ENCODE peak calls at places on chromosome 9, in nine cellular contexts. One of them, this sample, is unnamed.

GRCh38 chr9:84997472-84997871 is 327.9 kb downstream of the NTRK2 start:
- DNase-seq in nephron progenitor cell: no peak
- DNase-seq in stimulated activated CD8-positive, alpha-beta memory T cell treated with anti-CD3 and anti-CD28 coated beads, Interleukin-12 subunit alpha, Interleukin-12 subunit beta, amount 100 ng/mL, for 1 hour: no peak
- DNase-seq in Daoy: no peak
- DNase-seq in GM13977: no peak
- DNase-seq in stimulated activated CD4-positive, alpha-beta T cell treated with anti-CD3 and anti-CD28 coated beads, Interleukin-15, amount 100 ng/mL, for 48 hours: no peak
- DNase-seq in neural crest cell: no peak
- DNase-seq in lower lobe of right lung: no peak
- DNase-seq in HFF-Myc: no peak
- DNase-seq in this sample: no peak

GRCh38 chr9:82923410-82924242 is 139.3 kb downstream of the RASEF start:
- DNase-seq in nephron progenitor cell: peak
- DNase-seq in stimulated activated CD8-positive, alpha-beta memory T cell treated with anti-CD3 and anti-CD28 coated beads, Interleukin-12 subunit alpha, Interleukin-12 subunit beta, amount 100 ng/mL, for 1 hour: no peak
- DNase-seq in Daoy: peak
- DNase-seq in GM13977: no peak
- DNase-seq in stimulated activated CD4-positive, alpha-beta T cell treated with anti-CD3 and anti-CD28 coated beads, Interleukin-15, amount 100 ng/mL, for 48 hours: no peak
- DNase-seq in neural crest cell: no peak
- DNase-seq in lower lobe of right lung: no peak
- DNase-seq in HFF-Myc: no peak
- DNase-seq in this sample: no peak

GRCh38 chr9:93600504-93600903 is 24.1 kb downstream of the PHF2 start:
- DNase-seq in nephron progenitor cell: no peak
- DNase-seq in stimulated activated CD8-positive, alpha-beta memory T cell treated with anti-CD3 and anti-CD28 coated beads, Interleukin-12 subunit alpha, Interleukin-12 subunit beta, amount 100 ng/mL, for 1 hour: no peak
- DNase-seq in Daoy: peak
- DNase-seq in GM13977: no peak
- DNase-seq in stimulated activated CD4-positive, alpha-beta T cell treated with anti-CD3 and anti-CD28 coated beads, Interleukin-15, amount 100 ng/mL, for 48 hours: no peak
- DNase-seq in neural crest cell: no peak
- DNase-seq in lower lobe of right lung: no peak
- DNase-seq in HFF-Myc: no peak
- DNase-seq in this sample: no peak

GRCh38 chr9:36189978-36190377 is 743 bp upstream of the CLTA start:
- DNase-seq in nephron progenitor cell: no peak
- DNase-seq in stimulated activated CD8-positive, alpha-beta memory T cell treated with anti-CD3 and anti-CD28 coated beads, Interleukin-12 subunit alpha, Interleukin-12 subunit beta, amount 100 ng/mL, for 1 hour: no peak
- DNase-seq in Daoy: peak
- DNase-seq in GM13977: no peak
- DNase-seq in stimulated activated CD4-positive, alpha-beta T cell treated with anti-CD3 and anti-CD28 coated beads, Interleukin-15, amount 100 ng/mL, for 48 hours: no peak
- DNase-seq in neural crest cell: no peak
- DNase-seq in lower lobe of right lung: no peak
- DNase-seq in HFF-Myc: no peak
- DNase-seq in this sample: no peak

GRCh38 chr9:7094052-7094451 is 336.3 kb downstream of the KDM4C start:
- DNase-seq in nephron progenitor cell: no peak
- DNase-seq in stimulated activated CD8-positive, alpha-beta memory T cell treated with anti-CD3 and anti-CD28 coated beads, Interleukin-12 subunit alpha, Interleukin-12 subunit beta, amount 100 ng/mL, for 1 hour: no peak
- DNase-seq in Daoy: no peak
- DNase-seq in GM13977: no peak
- DNase-seq in stimulated activated CD4-positive, alpha-beta T cell treated with anti-CD3 and anti-CD28 coated beads, Interleukin-15, amount 100 ng/mL, for 48 hours: no peak
- DNase-seq in neural crest cell: no peak
- DNase-seq in lower lobe of right lung: no peak
- DNase-seq in HFF-Myc: no peak
- DNase-seq in this sample: no peak

GRCh38 chr9:22238809-22239684 is 207.6 kb upstream of the DMRTA1 start:
- DNase-seq in nephron progenitor cell: no peak
- DNase-seq in stimulated activated CD8-positive, alpha-beta memory T cell treated with anti-CD3 and anti-CD28 coated beads, Interleukin-12 subunit alpha, Interleukin-12 subunit beta, amount 100 ng/mL, for 1 hour: no peak
- DNase-seq in Daoy: no peak
- DNase-seq in GM13977: no peak
- DNase-seq in stimulated activated CD4-positive, alpha-beta T cell treated with anti-CD3 and anti-CD28 coated beads, Interleukin-15, amount 100 ng/mL, for 48 hours: no peak
- DNase-seq in neural crest cell: no peak
- DNase-seq in lower lobe of right lung: no peak
- DNase-seq in HFF-Myc: no peak
- DNase-seq in this sample: no peak

GRCh38 chr9:135718616-135719015 is 16.6 kb downstream of the KCNT1 start:
- DNase-seq in nephron progenitor cell: no peak
- DNase-seq in stimulated activated CD8-positive, alpha-beta memory T cell treated with anti-CD3 and anti-CD28 coated beads, Interleukin-12 subunit alpha, Interleukin-12 subunit beta, amount 100 ng/mL, for 1 hour: no peak
- DNase-seq in Daoy: peak
- DNase-seq in GM13977: no peak
- DNase-seq in stimulated activated CD4-positive, alpha-beta T cell treated with anti-CD3 and anti-CD28 coated beads, Interleukin-15, amount 100 ng/mL, for 48 hours: no peak
- DNase-seq in neural crest cell: no peak
- DNase-seq in lower lobe of right lung: no peak
- DNase-seq in HFF-Myc: no peak
- DNase-seq in this sample: no peak

GRCh38 chr9:123607987-123608565 is 252.1 kb downstream of the CRB2 start:
- DNase-seq in nephron progenitor cell: no peak
- DNase-seq in stimulated activated CD8-positive, alpha-beta memory T cell treated with anti-CD3 and anti-CD28 coated beads, Interleukin-12 subunit alpha, Interleukin-12 subunit beta, amount 100 ng/mL, for 1 hour: no peak
- DNase-seq in Daoy: no peak
- DNase-seq in GM13977: peak
- DNase-seq in stimulated activated CD4-positive, alpha-beta T cell treated with anti-CD3 and anti-CD28 coated beads, Interleukin-15, amount 100 ng/mL, for 48 hours: no peak
- DNase-seq in neural crest cell: no peak
- DNase-seq in lower lobe of right lung: no peak
- DNase-seq in HFF-Myc: no peak
- DNase-seq in this sample: no peak

GRCh38 chr9:127976943-127977871 is 3.6 kb downstream of the EEIG1 start:
- DNase-seq in nephron progenitor cell: no peak
- DNase-seq in stimulated activated CD8-positive, alpha-beta memory T cell treated with anti-CD3 and anti-CD28 coated beads, Interleukin-12 subunit alpha, Interleukin-12 subunit beta, amount 100 ng/mL, for 1 hour: no peak
- DNase-seq in Daoy: no peak
- DNase-seq in GM13977: peak
- DNase-seq in stimulated activated CD4-positive, alpha-beta T cell treated with anti-CD3 and anti-CD28 coated beads, Interleukin-15, amount 100 ng/mL, for 48 hours: no peak
- DNase-seq in neural crest cell: no peak
- DNase-seq in lower lobe of right lung: no peak
- DNase-seq in HFF-Myc: no peak
- DNase-seq in this sample: no peak

GRCh38 chr9:134262035-134262434 is 64.2 kb upstream of the RXRA start:
- DNase-seq in nephron progenitor cell: no peak
- DNase-seq in stimulated activated CD8-positive, alpha-beta memory T cell treated with anti-CD3 and anti-CD28 coated beads, Interleukin-12 subunit alpha, Interleukin-12 subunit beta, amount 100 ng/mL, for 1 hour: no peak
- DNase-seq in Daoy: no peak
- DNase-seq in GM13977: no peak
- DNase-seq in stimulated activated CD4-positive, alpha-beta T cell treated with anti-CD3 and anti-CD28 coated beads, Interleukin-15, amount 100 ng/mL, for 48 hours: no peak
- DNase-seq in neural crest cell: no peak
- DNase-seq in lower lobe of right lung: no peak
- DNase-seq in HFF-Myc: no peak
- DNase-seq in this sample: no peak

GRCh38 chr9:97985058-97985861 is 2.1 kb downstream of the ANP32B start:
- DNase-seq in nephron progenitor cell: no peak
- DNase-seq in stimulated activated CD8-positive, alpha-beta memory T cell treated with anti-CD3 and anti-CD28 coated beads, Interleukin-12 subunit alpha, Interleukin-12 subunit beta, amount 100 ng/mL, for 1 hour: peak
- DNase-seq in Daoy: no peak
- DNase-seq in GM13977: peak
- DNase-seq in stimulated activated CD4-positive, alpha-beta T cell treated with anti-CD3 and anti-CD28 coated beads, Interleukin-15, amount 100 ng/mL, for 48 hours: peak
- DNase-seq in neural crest cell: peak
- DNase-seq in lower lobe of right lung: no peak
- DNase-seq in HFF-Myc: no peak
- DNase-seq in this sample: no peak

GRCh38 chr9:113143432-113144227 is 7.2 kb upstream of the SLC31A2 start:
- DNase-seq in nephron progenitor cell: no peak
- DNase-seq in stimulated activated CD8-positive, alpha-beta memory T cell treated with anti-CD3 and anti-CD28 coated beads, Interleukin-12 subunit alpha, Interleukin-12 subunit beta, amount 100 ng/mL, for 1 hour: no peak
- DNase-seq in Daoy: no peak
- DNase-seq in GM13977: no peak
- DNase-seq in stimulated activated CD4-positive, alpha-beta T cell treated with anti-CD3 and anti-CD28 coated beads, Interleukin-15, amount 100 ng/mL, for 48 hours: no peak
- DNase-seq in neural crest cell: no peak
- DNase-seq in lower lobe of right lung: no peak
- DNase-seq in HFF-Myc: no peak
- DNase-seq in this sample: no peak

GRCh38 chr9:107007981-107008380 is 145.0 kb downstream of the ZNF462 start:
- DNase-seq in nephron progenitor cell: no peak
- DNase-seq in stimulated activated CD8-positive, alpha-beta memory T cell treated with anti-CD3 and anti-CD28 coated beads, Interleukin-12 subunit alpha, Interleukin-12 subunit beta, amount 100 ng/mL, for 1 hour: no peak
- DNase-seq in Daoy: no peak
- DNase-seq in GM13977: no peak
- DNase-seq in stimulated activated CD4-positive, alpha-beta T cell treated with anti-CD3 and anti-CD28 coated beads, Interleukin-15, amount 100 ng/mL, for 48 hours: no peak
- DNase-seq in neural crest cell: no peak
- DNase-seq in lower lobe of right lung: no peak
- DNase-seq in HFF-Myc: no peak
- DNase-seq in this sample: no peak